ENCODE peak calls at places on chromosome 7, in ten cellular contexts. M is endothelial cell of umbilical vein, D is NB4, T is colonic mucosa, A is spleen, J is PC-3, O is BJ, H is BE2C, U is psoas muscle, G is A549. Z is an unnamed sample.

GRCh38 chr7:86222806-86223205 is 420.9 kb upstream of the GRM3 start:
- DNase-seq in M (no peak), D (no peak), T (no peak), A (no peak), J (no peak), O (no peak), H (no peak), U (no peak), G (no peak), Z (no peak)

GRCh38 chr7:26629696-26630095 is 234.7 kb downstream of the SKAP2 start:
- DNase-seq in M (no peak), D (no peak), T (no peak), A (no peak), J (no peak), O (no peak), H (no peak), U (no peak), G (no peak), Z (peak)

GRCh38 chr7:142809671-142810070 is 38.9 kb downstream of the PRSS2 start:
- DNase-seq in M (no peak), D (no peak), T (no peak), A (no peak), J (peak), O (no peak), H (no peak), U (no peak), G (no peak), Z (no peak)

GRCh38 chr7:18866359-18867036 is 250.9 kb downstream of the TWIST1 start:
- DNase-seq in M (peak), D (peak), T (peak), A (no peak), J (peak), O (peak), H (peak), U (peak), G (peak), Z (no peak)

GRCh38 chr7:46386428-46387399 is 465.6 kb upstream of the IGFBP3 start:
- DNase-seq in M (no peak), D (no peak), T (no peak), A (no peak), J (no peak), O (no peak), H (no peak), U (no peak), G (peak), Z (no peak)

GRCh38 chr7:150390206-150390605 is 11.1 kb downstream of the ZNF775 start:
- DNase-seq in M (no peak), D (no peak), T (no peak), A (peak), J (peak), O (no peak), H (no peak), U (no peak), G (no peak), Z (no peak)

GRCh38 chr7:149209518-149210269 is 14.3 kb downstream of the ZNF282 start:
- DNase-seq in M (peak), D (peak), T (peak), A (no peak), J (peak), O (no peak), H (peak), U (peak), G (peak), Z (no peak)

GRCh38 chr7:67462781-67463191 is 466.2 kb downstream of the TYW1 start:
- DNase-seq in M (no peak), D (no peak), T (peak), A (no peak), J (no peak), O (no peak), H (peak), U (no peak), G (no peak), Z (peak)

GRCh38 chr7:84069036-84069435 is 125.6 kb downstream of the SEMA3A start:
- DNase-seq in M (peak), D (no peak), T (no peak), A (no peak), J (no peak), O (no peak), H (no peak), U (no peak), G (no peak), Z (no peak)

GRCh38 chr7:69173341-69173740 is 424.9 kb upstream of the AUTS2 start:
- DNase-seq in M (no peak), D (no peak), T (no peak), A (no peak), J (no peak), O (no peak), H (no peak), U (no peak), G (no peak), Z (no peak)

GRCh38 chr7:37433166-37433565 is 15.5 kb downstream of the ELMO1 start:
- DNase-seq in M (peak), D (peak), T (no peak), A (no peak), J (no peak), O (no peak), H (no peak), U (no peak), G (peak), Z (no peak)
- TF ChIP-seq CTCF in M (peak), D (no peak), T (no peak), A (no peak), J (no peak), O (no peak), H (peak), U (no peak), G (peak), Z (peak)

GRCh38 chr7:10418985-10419384 is 554.7 kb upstream of the PHF14 start:
- DNase-seq in M (no peak), D (no peak), T (no peak), A (no peak), J (no peak), O (no peak), H (no peak), U (no peak), G (no peak), Z (no peak)
- H3K4me3 ChIP-seq in M (no peak), D (no peak), T (no peak), A (no peak), J (no peak), O (no peak), H (no peak), U (no peak), G (no peak), Z (no peak)

GRCh38 chr7:76074972-76075370 is 27.1 kb downstream of the MDH2 start:
- DNase-seq in M (peak), D (peak), T (no peak), A (no peak), J (no peak), O (no peak), H (no peak), U (no peak), G (no peak), Z (no peak)
- TF ChIP-seq CTCF in M (no peak), D (no peak), T (no peak), A (no peak), J (no peak), O (no peak), H (no peak), U (no peak), G (no peak), Z (no peak)

DNA sequence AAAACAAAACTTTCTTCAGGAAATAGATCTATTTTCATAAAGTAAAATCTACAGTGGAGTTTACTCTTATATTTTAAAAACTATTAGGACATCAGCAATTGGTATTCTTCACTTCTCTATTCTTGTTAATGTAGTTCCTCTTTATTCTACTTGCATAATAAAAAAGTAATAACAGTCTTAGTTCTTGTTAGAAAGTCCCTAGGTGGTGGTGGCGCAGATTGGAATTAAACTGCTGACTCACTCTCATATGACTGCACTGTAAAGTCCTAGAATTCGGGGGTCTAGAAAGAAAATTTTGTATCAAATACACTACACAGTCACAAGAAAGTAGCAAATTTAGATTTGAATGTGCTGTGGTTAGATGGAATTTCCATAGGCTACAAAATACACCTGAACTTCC is 44.6 kb upstream of the TES start:
- DNase-seq in M (no peak), D (peak), T (no peak), A (no peak), J (no peak), O (no peak), H (no peak), U (no peak), G (no peak), Z (no peak)
- H3K4me3 ChIP-seq in M (no peak), D (no peak), T (no peak), A (no peak), J (no peak), O (no peak), H (no peak), U (no peak), G (no peak), Z (no peak)